ENCODE peak calls at places on chromosomes 16 and 17, in four cellular contexts. R is GM04504, F is T-helper 1 cell, D is AG20443. P is an unnamed sample.

GRCh38 chr16:2437032-2437790 is 8.0 kb downstream of the CCNF start:
- DNase-seq in R (no peak), F (no peak), D (no peak), P (no peak)

GRCh38 chr17:50564916-50565315 is 4.4 kb downstream of the CACNA1G start:
- DNase-seq in R (peak), F (no peak), D (peak), P (no peak)

GRCh38 chr17:19703776-19704371 is 12.5 kb downstream of the SLC47A2 start:
- DNase-seq in R (no peak), F (no peak), D (peak), P (no peak)

GRCh38 chr16:85314633-85315032 is 202.4 kb upstream of the CIBAR2 start:
- DNase-seq in R (no peak), F (no peak), D (no peak), P (no peak)

GRCh38 chr17:49361129-49361901 is 735 bp downstream of the ZNF652 start:
- DNase-seq in R (no peak), F (peak), D (no peak), P (no peak)

GRCh38 chr16:69435977-69436729 is 11.7 kb downstream of the CYB5B start:
- DNase-seq in R (no peak), F (no peak), D (no peak), P (no peak)

GRCh38 chr17:55731586-55732250 is 9.1 kb upstream of the TMEM100 start:
- DNase-seq in R (no peak), F (no peak), D (peak), P (no peak)

GRCh38 chr16:20830372-20830771 is 24.0 kb downstream of the REXO5 start:
- DNase-seq in R (no peak), F (no peak), D (no peak), P (no peak)

GRCh38 chr16:138049-138417 is 440 bp downstream of the NPRL3 start:
- DNase-seq in R (no peak), F (peak), D (peak), P (no peak)

GRCh38 chr16:8862309-8863130 is 6.3 kb downstream of the CARHSP1 start:
- DNase-seq in R (no peak), F (no peak), D (no peak), P (no peak)

GRCh38 chr16:17685445-17685844 is 214.7 kb upstream of the XYLT1 start:
- DNase-seq in R (no peak), F (no peak), D (no peak), P (no peak)

GRCh38 chr17:74690409-74690825 is 22.3 kb downstream of the CD300LF start:
- DNase-seq in R (no peak), F (peak), D (no peak), P (no peak)

GRCh38 chr17:78910885-78911284 is 7.9 kb upstream of the CEP295NL start:
- DNase-seq in R (no peak), F (no peak), D (no peak), P (no peak)

GRCh38 chr17:79814966-79815835 is 18.3 kb upstream of the CBX8 start:
- DNase-seq in R (no peak), F (no peak), D (peak), P (no peak)

GRCh38 chr17:19714542-19715411 is 1.6 kb downstream of the SLC47A2 start:
- DNase-seq in R (no peak), F (no peak), D (no peak), P (no peak)

GRCh38 chr16:82229800-82230619 is 60.0 kb upstream of the MPHOSPH6 start:
- DNase-seq in R (peak), F (peak), D (peak), P (peak)

GRCh38 chr16:75460441-75460840 is 4.0 kb downstream of the TMEM170A start:
- DNase-seq in R (no peak), F (no peak), D (no peak), P (no peak)

GRCh38 chr17:31015639-31016038 is 44.8 kb downstream of the RNF135 start:
- DNase-seq in R (no peak), F (no peak), D (no peak), P (no peak)

GRCh38 chr16:50207652-50208051 is 54.5 kb downstream of the TENT4B start:
- DNase-seq in R (peak), F (no peak), D (peak), P (no peak)

P was measured in HCT116.